ENCODE peak calls at places on chromosomes 7 and 10, in eight cellular contexts. W is AG08396, X is neural crest cell, L is NCI-H1105, S is endothelial cell, M is activated T-helper 1 cell treated with Interleukin-2 at 50 U/mL for 16 hours, A is HCT116, K is anterior cingulate cortex. Z is an unnamed sample.

GRCh38 chr7:27784399-27785053 is 44.6 kb downstream of the TAX1BP1 start:
- DNase-seq in W (peak), X (peak), L (no peak), S (peak), M (no peak), A (peak), K (no peak), Z (peak)

GRCh38 chr7:94266278-94266677 is 128.4 kb upstream of the COL1A2 start:
- DNase-seq in W (no peak), X (no peak), L (no peak), S (no peak), M (no peak), A (no peak), K (no peak), Z (peak)

GRCh38 chr10:133134411-133135115 is 25.5 kb upstream of the KNDC1 start:
- DNase-seq in W (no peak), X (no peak), L (no peak), S (no peak), M (no peak), A (no peak), K (no peak), Z (no peak)

GRCh38 chr7:138345567-138345966 is 114.5 kb upstream of the TRIM24 start:
- DNase-seq in W (no peak), X (no peak), L (no peak), S (no peak), M (no peak), A (no peak), K (no peak), Z (no peak)

GRCh38 chr7:158494643-158495042 is 93.0 kb downstream of the PTPRN2 start:
- DNase-seq in W (no peak), X (no peak), L (no peak), S (no peak), M (no peak), A (no peak), K (no peak), Z (no peak)

GRCh38 chr10:89683911-89684310 is 17.5 kb upstream of the KIF20B start:
- DNase-seq in W (no peak), X (no peak), L (peak), S (no peak), M (no peak), A (no peak), K (no peak), Z (no peak)

GRCh38 chr7:6658618-6659345 is 21.7 kb downstream of the ZNF316 start:
- DNase-seq in W (peak), X (no peak), L (no peak), S (no peak), M (no peak), A (no peak), K (no peak), Z (peak)

GRCh38 chr10:12841826-12842225 is 159.7 kb downstream of the CCDC3 start:
- DNase-seq in W (no peak), X (no peak), L (no peak), S (no peak), M (no peak), A (no peak), K (no peak), Z (no peak)

Z was measured in iris pigment epithelial cell.